ENCODE peak calls at places on chromosomes 3 and 15, in eight cellular contexts. J, V, W, O, L, Q, F and G are unnamed samples.

GRCh38 chr15:69718916-69719315 is 266.3 kb downstream of the RPLP1 start:
- DNase-seq in O (no peak), F (peak), V (peak), W (no peak), J (peak), L (no peak), Q (no peak), G (no peak)

GRCh38 chr3:49217688-49218470 is 46.5 kb downstream of the KLHDC8B start:
- DNase-seq in L (no peak), W (no peak), J (no peak), Q (peak), V (no peak), O (no peak), F (no peak), G (no peak)

GRCh38 chr15:77649019-77649418 is 16.3 kb upstream of the LINGO1 start:
- DNase-seq in Q (no peak), F (no peak), V (no peak), O (no peak), L (no peak), J (no peak), W (no peak), G (no peak)

GRCh38 chr3:46422617-46423016 is 15.6 kb downstream of the CCRL2 start:
- DNase-seq in L (no peak), V (no peak), O (no peak), Q (peak), W (no peak), J (no peak), F (no peak), G (no peak)

GRCh38 chr15:73683624-73684536 is at the start of gene CD276:
- DNase-seq in O (peak), W (peak), L (peak), Q (peak), J (peak), F (peak), V (peak), G (peak)

GRCh38 chr3:150365132-150365604 is 42.9 kb upstream of the TSC22D2 start:
- DNase-seq in L (peak), V (no peak), Q (peak), O (no peak), J (peak), F (no peak), W (no peak), G (no peak)

GRCh38 chr15:65146438-65146837 is 12.8 kb upstream of the PDCD7 start:
- DNase-seq in F (no peak), L (no peak), Q (no peak), O (no peak), V (no peak), W (no peak), J (no peak), G (no peak)

GRCh38 chr15:64874131-64874530 is 32.4 kb downstream of the PLEKHO2 start:
- DNase-seq in Q (no peak), O (no peak), V (no peak), L (no peak), J (no peak), W (no peak), F (no peak), G (no peak)

GRCh38 chr3:168624892-168625291 is 529.2 kb upstream of the GOLIM4 start:
- DNase-seq in W (no peak), Q (no peak), L (no peak), V (no peak), F (no peak), O (no peak), J (no peak), G (no peak)

GRCh38 chr3:111069974-111070751 is 1.5 kb upstream of the NECTIN3 start:
- DNase-seq in F (no peak), O (no peak), Q (no peak), J (no peak), W (peak), L (peak), V (peak), G (no peak)

GRCh38 chr3:170695486-170696069 is 109.7 kb upstream of the SLC7A14 start:
- DNase-seq in L (no peak), O (no peak), V (no peak), J (no peak), F (no peak), Q (no peak), W (no peak), G (no peak)

GRCh38 chr3:123229145-123229544 is 27.4 kb downstream of the SEC22A start:
- DNase-seq in O (no peak), V (no peak), F (no peak), W (no peak), J (peak), L (peak), Q (peak), G (no peak)

GRCh38 chr3:40827942-40828688 is 303.4 kb downstream of the ZNF621 start:
- DNase-seq in W (no peak), J (peak), O (no peak), L (peak), F (no peak), Q (no peak), V (no peak), G (no peak)

GRCh38 chr15:79458491-79458890 is 26.4 kb downstream of the MINAR1 start:
- DNase-seq in L (no peak), Q (no peak), J (no peak), O (no peak), V (no peak), F (no peak), W (no peak), G (no peak)

GRCh38 chr3:104909188-104909587 is 457.5 kb upstream of the ALCAM start:
- DNase-seq in F (peak), J (no peak), L (peak), O (no peak), W (no peak), Q (peak), V (no peak), G (no peak)

GRCh38 chr15:70902105-70902504 is 9.5 kb downstream of the LRRC49 start:
- DNase-seq in O (peak), V (no peak), J (peak), F (no peak), L (peak), W (no peak), Q (peak), G (no peak)

GRCh38 chr3:51580418-51580817 is 41.9 kb downstream of the RAD54L2 start:
- DNase-seq in J (no peak), O (no peak), L (no peak), Q (no peak), W (no peak), V (no peak), F (no peak), G (no peak)

GRCh38 chr3:146536681-146537080 is 7.7 kb downstream of the PLSCR1 start:
- DNase-seq in Q (peak), L (peak), O (no peak), J (no peak), V (no peak), F (no peak), W (no peak), G (no peak)

GRCh38 chr3:124172846-124173245 is 180.9 kb upstream of the ROPN1 start:
- DNase-seq in O (no peak), Q (no peak), J (no peak), V (no peak), L (no peak), F (no peak), W (no peak), G (no peak)